ENCODE peak calls at places on chromosomes 11 and 22, in seven cellular contexts. One of them, this sample, is unnamed.

GRCh38 chr11:119338946-119339580 is 1.6 kb downstream of the C1QTNF5 start:
- DNase-seq in effector CD4-positive, alpha-beta T cell: no peak
- DNase-seq in neural crest cell: no peak
- DNase-seq in RWPE1: no peak
- DNase-seq in body of pancreas: peak; percentile 38
- DNase-seq in cardiac muscle cell: no peak
- DNase-seq in stimulated activated CD4-positive, alpha-beta T cell treated with anti-CD3 and anti-CD28 coated beads, Interleukin-4, amount 100 ng/mL, for 1 hour: no peak
- DNase-seq in this sample: no peak

GRCh38 chr22:49536571-49537131 is 291.0 kb downstream of the BRD1 start:
- DNase-seq in effector CD4-positive, alpha-beta T cell: no peak
- DNase-seq in neural crest cell: no peak
- DNase-seq in RWPE1: no peak
- DNase-seq in body of pancreas: peak; percentile 2
- DNase-seq in cardiac muscle cell: no peak
- DNase-seq in stimulated activated CD4-positive, alpha-beta T cell treated with anti-CD3 and anti-CD28 coated beads, Interleukin-4, amount 100 ng/mL, for 1 hour: no peak
- DNase-seq in this sample: no peak

GRCh38 chr11:119424775-119425174 is 1.8 kb upstream of the THY1 start:
- DNase-seq in effector CD4-positive, alpha-beta T cell: no peak
- DNase-seq in neural crest cell: no peak
- DNase-seq in RWPE1: no peak
- DNase-seq in body of pancreas: no peak
- DNase-seq in cardiac muscle cell: no peak
- DNase-seq in stimulated activated CD4-positive, alpha-beta T cell treated with anti-CD3 and anti-CD28 coated beads, Interleukin-4, amount 100 ng/mL, for 1 hour: no peak
- DNase-seq in this sample: no peak

GRCh38 chr11:72700026-72700610 is 25.9 kb upstream of the PDE2A start:
- DNase-seq in effector CD4-positive, alpha-beta T cell: no peak
- DNase-seq in neural crest cell: no peak
- DNase-seq in RWPE1: no peak
- DNase-seq in body of pancreas: no peak
- DNase-seq in cardiac muscle cell: peak; percentile 40
- DNase-seq in stimulated activated CD4-positive, alpha-beta T cell treated with anti-CD3 and anti-CD28 coated beads, Interleukin-4, amount 100 ng/mL, for 1 hour: no peak
- DNase-seq in this sample: no peak

GRCh38 chr11:122020902-122021301 is 95.1 kb downstream of the BLID start:
- DNase-seq in effector CD4-positive, alpha-beta T cell: no peak
- DNase-seq in neural crest cell: no peak
- DNase-seq in RWPE1: peak; percentile 5
- DNase-seq in body of pancreas: peak; percentile 5
- DNase-seq in cardiac muscle cell: peak; percentile 54
- DNase-seq in stimulated activated CD4-positive, alpha-beta T cell treated with anti-CD3 and anti-CD28 coated beads, Interleukin-4, amount 100 ng/mL, for 1 hour: no peak
- DNase-seq in this sample: no peak

GRCh38 chr11:4191031-4191571 is 96.5 kb downstream of the RRM1 start:
- DNase-seq in effector CD4-positive, alpha-beta T cell: no peak
- DNase-seq in neural crest cell: no peak
- DNase-seq in RWPE1: no peak
- DNase-seq in body of pancreas: peak; percentile 22
- DNase-seq in cardiac muscle cell: no peak
- DNase-seq in stimulated activated CD4-positive, alpha-beta T cell treated with anti-CD3 and anti-CD28 coated beads, Interleukin-4, amount 100 ng/mL, for 1 hour: no peak
- DNase-seq in this sample: no peak

GRCh38 chr22:19998991-19999820 is 17.4 kb downstream of the ARVCF start:
- DNase-seq in effector CD4-positive, alpha-beta T cell: no peak
- DNase-seq in neural crest cell: no peak
- DNase-seq in RWPE1: no peak
- DNase-seq in body of pancreas: no peak
- DNase-seq in cardiac muscle cell: no peak
- DNase-seq in stimulated activated CD4-positive, alpha-beta T cell treated with anti-CD3 and anti-CD28 coated beads, Interleukin-4, amount 100 ng/mL, for 1 hour: no peak
- DNase-seq in this sample: no peak

GRCh38 chr11:61329871-61330270 is 3.0 kb downstream of the DDB1 start:
- DNase-seq in effector CD4-positive, alpha-beta T cell: no peak
- DNase-seq in neural crest cell: no peak
- DNase-seq in RWPE1: no peak
- DNase-seq in body of pancreas: no peak
- DNase-seq in cardiac muscle cell: no peak
- DNase-seq in stimulated activated CD4-positive, alpha-beta T cell treated with anti-CD3 and anti-CD28 coated beads, Interleukin-4, amount 100 ng/mL, for 1 hour: no peak
- DNase-seq in this sample: no peak

GRCh38 chr11:57417056-57417455 is 9.9 kb downstream of the SLC43A3 start:
- DNase-seq in effector CD4-positive, alpha-beta T cell: no peak
- DNase-seq in neural crest cell: no peak
- DNase-seq in RWPE1: no peak
- DNase-seq in body of pancreas: no peak
- DNase-seq in cardiac muscle cell: peak; percentile 89
- DNase-seq in stimulated activated CD4-positive, alpha-beta T cell treated with anti-CD3 and anti-CD28 coated beads, Interleukin-4, amount 100 ng/mL, for 1 hour: no peak
- DNase-seq in this sample: no peak

GRCh38 chr11:2806351-2807058 is 79.1 kb downstream of the CDKN1C start:
- DNase-seq in effector CD4-positive, alpha-beta T cell: peak; percentile 0
- DNase-seq in neural crest cell: no peak
- DNase-seq in RWPE1: no peak
- DNase-seq in body of pancreas: peak; percentile 9
- DNase-seq in cardiac muscle cell: no peak
- DNase-seq in stimulated activated CD4-positive, alpha-beta T cell treated with anti-CD3 and anti-CD28 coated beads, Interleukin-4, amount 100 ng/mL, for 1 hour: no peak
- DNase-seq in this sample: no peak

GRCh38 chr22:46007003-46007847 is 30.3 kb upstream of the WNT7B start:
- DNase-seq in effector CD4-positive, alpha-beta T cell: no peak
- DNase-seq in neural crest cell: no peak
- DNase-seq in RWPE1: peak; percentile 85
- DNase-seq in body of pancreas: peak; percentile 60
- DNase-seq in cardiac muscle cell: peak; percentile 82
- DNase-seq in stimulated activated CD4-positive, alpha-beta T cell treated with anti-CD3 and anti-CD28 coated beads, Interleukin-4, amount 100 ng/mL, for 1 hour: no peak
- DNase-seq in this sample: no peak

GRCh38 chr22:37745548-37746365 is 48.9 kb downstream of the TRIOBP start:
- DNase-seq in effector CD4-positive, alpha-beta T cell: peak; percentile 85
- DNase-seq in neural crest cell: peak; percentile 80
- DNase-seq in RWPE1: peak; percentile 82
- DNase-seq in body of pancreas: peak; percentile 94
- DNase-seq in cardiac muscle cell: peak; percentile 90
- DNase-seq in stimulated activated CD4-positive, alpha-beta T cell treated with anti-CD3 and anti-CD28 coated beads, Interleukin-4, amount 100 ng/mL, for 1 hour: peak; percentile 89
- DNase-seq in this sample: peak; percentile 83

GRCh38 chr22:31210830-31211503 is 1.1 kb upstream of the LIMK2 start:
- DNase-seq in effector CD4-positive, alpha-beta T cell: no peak
- DNase-seq in neural crest cell: no peak
- DNase-seq in RWPE1: no peak
- DNase-seq in body of pancreas: no peak
- DNase-seq in cardiac muscle cell: peak; percentile 25
- DNase-seq in stimulated activated CD4-positive, alpha-beta T cell treated with anti-CD3 and anti-CD28 coated beads, Interleukin-4, amount 100 ng/mL, for 1 hour: no peak
- DNase-seq in this sample: no peak

GRCh38 chr11:58968251-58968711 is 29.0 kb downstream of the GLYATL1 start:
- DNase-seq in effector CD4-positive, alpha-beta T cell: no peak
- DNase-seq in neural crest cell: no peak
- DNase-seq in RWPE1: no peak
- DNase-seq in body of pancreas: peak; percentile 48
- DNase-seq in cardiac muscle cell: no peak
- DNase-seq in stimulated activated CD4-positive, alpha-beta T cell treated with anti-CD3 and anti-CD28 coated beads, Interleukin-4, amount 100 ng/mL, for 1 hour: no peak
- DNase-seq in this sample: no peak

GRCh38 chr11:75639752-75640151 is 29.1 kb downstream of the MAP6 start:
- DNase-seq in effector CD4-positive, alpha-beta T cell: no peak
- DNase-seq in neural crest cell: peak; percentile 17
- DNase-seq in RWPE1: no peak
- DNase-seq in body of pancreas: peak; percentile 71
- DNase-seq in cardiac muscle cell: peak; percentile 80
- DNase-seq in stimulated activated CD4-positive, alpha-beta T cell treated with anti-CD3 and anti-CD28 coated beads, Interleukin-4, amount 100 ng/mL, for 1 hour: no peak
- DNase-seq in this sample: no peak

GRCh38 chr11:70887428-70887827 is 364.9 kb downstream of the SHANK2 start:
- DNase-seq in effector CD4-positive, alpha-beta T cell: no peak
- DNase-seq in neural crest cell: no peak
- DNase-seq in RWPE1: no peak
- DNase-seq in body of pancreas: no peak
- DNase-seq in cardiac muscle cell: no peak
- DNase-seq in stimulated activated CD4-positive, alpha-beta T cell treated with anti-CD3 and anti-CD28 coated beads, Interleukin-4, amount 100 ng/mL, for 1 hour: no peak
- DNase-seq in this sample: no peak

GRCh38 chr22:27815826-27816530 is 14.4 kb upstream of the MN1 start:
- DNase-seq in effector CD4-positive, alpha-beta T cell: no peak
- DNase-seq in neural crest cell: no peak
- DNase-seq in RWPE1: no peak
- DNase-seq in body of pancreas: no peak
- DNase-seq in cardiac muscle cell: no peak
- DNase-seq in stimulated activated CD4-positive, alpha-beta T cell treated with anti-CD3 and anti-CD28 coated beads, Interleukin-4, amount 100 ng/mL, for 1 hour: no peak
- DNase-seq in this sample: no peak